ENCODE peak calls at places on chromosomes 11 and 22, in six cellular contexts. F is cardiac fibroblast, T is AG10803, D is esophagus squamous epithelium, B is IMR-90, L is ovary. R is an unnamed sample.

GRCh38 chr11:2093575-2094353 is 45.4 kb downstream of the IGF2 start:
- DNase-seq in F (peak; percentile 67), T (peak; percentile 64), D (no peak), B (no peak), L (no peak), R (no peak)

GRCh38 chr22:20429254-20430100 is 8.1 kb downstream of the SCARF2 start:
- DNase-seq in F (no peak), T (no peak), D (no peak), B (no peak), L (peak; percentile 40), R (no peak)

GRCh38 chr11:102196816-102197215 is 86.6 kb downstream of the YAP1 start:
- DNase-seq in F (peak; percentile 37), T (peak; percentile 29), D (no peak), B (peak; percentile 56), L (no peak), R (no peak)

GRCh38 chr11:27081056-27081455 is 40.4 kb downstream of the BBOX1 start:
- DNase-seq in F (peak; percentile 55), T (peak; percentile 21), D (no peak), B (peak; percentile 28), L (no peak), R (no peak)

GRCh38 chr11:85718991-85719807 is 33.2 kb upstream of the CCDC89 start:
- DNase-seq in F (peak; percentile 99), T (peak; percentile 100), D (no peak), B (peak; percentile 100), L (no peak), R (no peak)

GRCh38 chr11:66834943-66835342 is 8.3 kb upstream of the RCE1 start:
- DNase-seq in F (no peak), T (no peak), D (no peak), B (no peak), L (no peak), R (no peak)

GRCh38 chr11:83355406-83355805 is 69.2 kb upstream of the CCDC90B start:
- DNase-seq in F (no peak), T (no peak), D (no peak), B (no peak), L (no peak), R (no peak)

GRCh38 chr11:120335596-120335927 is 651 bp upstream of the ARHGEF12 start:
- DNase-seq in F (no peak), T (no peak), D (no peak), B (peak; percentile 34), L (no peak), R (no peak)

GRCh38 chr11:132158091-132158490 is 787.7 kb downstream of the NTM start:
- DNase-seq in F (peak; percentile 41), T (peak; percentile 3), D (no peak), B (peak; percentile 14), L (no peak), R (no peak)

GRCh38 chr22:32558681-32559355 is 84.2 kb downstream of the FBXO7 start:
- DNase-seq in F (peak; percentile 66), T (peak; percentile 67), D (no peak), B (peak; percentile 79), L (no peak), R (no peak)

GRCh38 chr11:76891793-76892192 is 31.1 kb downstream of the ACER3 start:
- DNase-seq in F (no peak), T (no peak), D (no peak), B (no peak), L (no peak), R (no peak)

GRCh38 chr11:134561348-134561720 is 149.3 kb upstream of the B3GAT1 start:
- DNase-seq in F (no peak), T (no peak), D (no peak), B (no peak), L (no peak), R (no peak)

GRCh38 chr11:6567371-6567745 is 36.1 kb downstream of the RRP8 start:
- DNase-seq in F (no peak), T (no peak), D (no peak), B (no peak), L (no peak), R (no peak)

GRCh38 chr11:111089759-111090158 is 155.8 kb upstream of the POU2AF2 start:
- DNase-seq in F (no peak), T (no peak), D (no peak), B (no peak), L (no peak), R (no peak)

GRCh38 chr11:73961321-73961720 is 10.5 kb downstream of the DNAJB13 start:
- DNase-seq in F (peak; percentile 27), T (peak; percentile 61), D (no peak), B (peak; percentile 54), L (no peak), R (no peak)

GRCh38 chr11:2725367-2726300 is 25.8 kb upstream of the KCNQ1OT1 start:
- DNase-seq in F (peak; percentile 36), T (peak; percentile 43), D (no peak), B (peak; percentile 26), L (peak; percentile 91), R (no peak)

GRCh38 chr11:68042219-68043028 is 3.6 kb downstream of the TCIRG1 start:
- DNase-seq in F (no peak), T (no peak), D (no peak), B (no peak), L (no peak), R (no peak)

GRCh38 chr11:68039526-68040086 is 781 bp downstream of the TCIRG1 start:
- DNase-seq in F (no peak), T (no peak), D (no peak), B (no peak), L (peak; percentile 63), R (no peak)

GRCh38 chr11:68041617-68042218 is 2.9 kb downstream of the TCIRG1 start:
- DNase-seq in F (no peak), T (no peak), D (no peak), B (no peak), L (no peak), R (no peak)

GRCh38 chr11:68040121-68040956 is 1.5 kb downstream of the TCIRG1 start:
- DNase-seq in F (peak; percentile 80), T (peak; percentile 71), D (no peak), B (peak; percentile 73), L (peak; percentile 73), R (no peak)

DNA sequence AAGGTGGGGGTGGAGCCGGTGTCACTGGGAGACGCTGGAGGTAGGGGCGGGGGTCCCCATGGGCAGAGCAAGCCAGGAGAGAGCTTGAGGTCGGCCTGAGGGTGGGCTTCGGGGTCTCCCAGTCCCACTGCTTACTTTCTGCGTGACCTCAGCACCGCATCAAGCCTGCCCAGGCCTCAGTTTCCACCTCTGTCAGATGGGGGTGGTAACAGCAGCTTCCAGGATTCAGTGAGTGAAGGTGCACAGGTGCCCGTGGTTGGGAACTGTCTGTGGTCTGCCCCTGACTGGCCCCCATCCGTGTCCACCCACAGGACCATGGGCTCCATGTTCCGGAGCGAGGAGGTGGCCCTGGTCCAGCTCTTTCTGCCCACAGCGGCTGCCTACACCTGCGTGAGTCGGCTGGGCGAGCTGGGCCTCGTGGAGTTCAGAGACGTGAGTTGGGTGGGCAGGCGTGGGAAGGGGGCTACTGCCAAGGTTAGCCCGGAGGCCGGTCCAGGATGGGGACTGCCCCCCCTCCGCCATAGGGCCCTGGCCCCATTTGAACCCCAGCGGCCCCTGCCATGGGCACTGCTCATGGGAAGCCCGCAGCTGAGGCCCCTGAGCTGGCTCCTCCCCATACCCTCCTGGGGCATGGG is 2.2 kb downstream of the TCIRG1 start:
- DNase-seq in F (no peak), T (no peak), D (no peak), B (no peak), L (no peak), R (no peak)
- H3K4me3 ChIP-seq in F (peak overlapping the region; percentile 77), T (peak overlapping the region; percentile 81), D (peak overlapping the region; percentile 96), B (peak overlapping the region; percentile 74), L (peak overlapping the region; percentile 72), R (peak overlapping the region; percentile 90)

GRCh38 chr11:65538915-65539374 is 14.1 kb downstream of the SCYL1 start:
- DNase-seq in F (no peak), T (no peak), D (no peak), B (no peak), L (no peak), R (no peak)
- TF ChIP-seq CTCF in F (no peak), T (no peak), D (no peak), B (no peak), L (no peak), R (no peak)

GRCh38 chr11:10808553-10809372 is at the start of gene EIF4G2:
- DNase-seq in F (peak; percentile 99), T (peak; percentile 98), D (peak; percentile 94), B (peak; percentile 99), L (peak; percentile 98), R (peak; percentile 94)

GRCh38 chr11:10807629-10808552 is 835 bp downstream of the EIF4G2 start:
- DNase-seq in F (peak; percentile 54), T (peak; percentile 60), D (peak; percentile 16), B (peak; percentile 37), L (peak; percentile 74), R (no peak)

GRCh38 chr11:10803676-10804075 is 5.0 kb downstream of the EIF4G2 start:
- DNase-seq in F (no peak), T (peak; percentile 3), D (no peak), B (no peak), L (no peak), R (no peak)

GRCh38 chr11:10806206-10806605 is 2.5 kb downstream of the EIF4G2 start:
- DNase-seq in F (no peak), T (no peak), D (no peak), B (no peak), L (no peak), R (no peak)

DNA sequence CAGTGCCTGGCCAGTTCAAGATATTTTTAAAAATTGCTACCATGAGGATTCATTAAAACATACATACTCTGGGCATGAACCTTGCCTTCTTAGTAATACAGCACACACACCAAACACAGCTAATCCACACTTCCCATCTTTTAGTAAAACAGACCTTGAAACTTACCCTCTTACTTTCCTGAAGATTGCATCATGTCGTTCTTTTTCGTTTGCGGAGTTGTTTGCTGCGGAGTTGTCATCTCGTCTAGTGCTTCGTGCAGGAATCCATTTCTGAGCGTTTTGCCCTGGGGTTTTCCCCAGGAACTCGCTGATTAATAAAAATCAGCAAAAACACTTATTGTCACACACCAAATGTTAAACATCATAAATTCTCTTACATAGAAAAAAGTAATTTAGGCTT is 3.0 kb downstream of the EIF4G2 start:
- DNase-seq in F (no peak), T (no peak), D (no peak), B (no peak), L (no peak), R (no peak)
- H3K4me3 ChIP-seq in F (no peak overlapping the region), T (peak overlapping the region; percentile 2), D (peak overlapping the region; percentile 95), B (no peak overlapping the region), L (no peak overlapping the region), R (no peak overlapping the region)

GRCh38 chr11:60348116-60348515 is 21.1 kb downstream of the MS4A6E start:
- DNase-seq in F (no peak), T (no peak), D (no peak), B (no peak), L (no peak), R (no peak)

GRCh38 chr11:60347084-60347797 is 20.2 kb downstream of the MS4A6E start:
- DNase-seq in F (no peak), T (no peak), D (no peak), B (no peak), L (no peak), R (no peak)

GRCh38 chr11:60344146-60344545 is 17.1 kb downstream of the MS4A6E start:
- DNase-seq in F (no peak), T (no peak), D (no peak), B (no peak), L (no peak), R (no peak)

GRCh38 chr11:60343094-60343704 is 16.1 kb downstream of the MS4A6E start:
- DNase-seq in F (peak; percentile 16), T (no peak), D (no peak), B (no peak), L (no peak), R (no peak)

GRCh38 chr11:60345489-60345888 is 18.4 kb downstream of the MS4A6E start:
- DNase-seq in F (peak; percentile 4), T (no peak), D (no peak), B (no peak), L (no peak), R (no peak)
- TF ChIP-seq CTCF in F (no peak), T (no peak), D (no peak), B (peak; percentile 26), L (no peak), R (peak; percentile 81)

R was measured in GM12864.